ENCODE peak calls at places on chromosomes 3 and 15, in six cellular contexts. One of them, this sample, is unnamed.

GRCh38 chr3:50211930-50212329 is 6.9 kb downstream of the SLC38A3 start:
- DNase-seq in CD8-positive, alpha-beta T cell: no peak
- DNase-seq in left ventricle myocardium inferior: no peak
- DNase-seq in chondrocyte: no peak
- DNase-seq in GM13977: no peak
- DNase-seq in HepG2: no peak
- DNase-seq in this sample: no peak

GRCh38 chr3:15102256-15102655 is 3.3 kb upstream of the RBSN start:
- DNase-seq in chondrocyte: no peak
- DNase-seq in left ventricle myocardium inferior: peak
- DNase-seq in HepG2: no peak
- DNase-seq in GM13977: no peak
- DNase-seq in CD8-positive, alpha-beta T cell: no peak
- DNase-seq in this sample: no peak

GRCh38 chr3:108669211-108669610 is 79.7 kb downstream of the DZIP3 start:
- DNase-seq in chondrocyte: no peak
- DNase-seq in HepG2: no peak
- DNase-seq in left ventricle myocardium inferior: no peak
- DNase-seq in CD8-positive, alpha-beta T cell: no peak
- DNase-seq in GM13977: no peak
- DNase-seq in this sample: no peak

GRCh38 chr3:51336261-51336660 is 48.8 kb upstream of the MANF start:
- DNase-seq in CD8-positive, alpha-beta T cell: no peak
- DNase-seq in GM13977: no peak
- DNase-seq in chondrocyte: no peak
- DNase-seq in left ventricle myocardium inferior: no peak
- DNase-seq in HepG2: no peak
- DNase-seq in this sample: no peak

GRCh38 chr3:43389388-43390254 is 103.3 kb downstream of the SNRK start:
- DNase-seq in chondrocyte: no peak
- DNase-seq in HepG2: peak
- DNase-seq in CD8-positive, alpha-beta T cell: peak
- DNase-seq in left ventricle myocardium inferior: no peak
- DNase-seq in GM13977: no peak
- DNase-seq in this sample: no peak

GRCh38 chr3:196335004-196335403 is 3.2 kb downstream of the TM4SF19 start:
- DNase-seq in CD8-positive, alpha-beta T cell: no peak
- DNase-seq in GM13977: no peak
- DNase-seq in chondrocyte: no peak
- DNase-seq in left ventricle myocardium inferior: no peak
- DNase-seq in HepG2: no peak
- DNase-seq in this sample: no peak

GRCh38 chr3:186871403-186871924 is 29.0 kb downstream of the ADIPOQ start:
- DNase-seq in HepG2: no peak
- DNase-seq in chondrocyte: no peak
- DNase-seq in GM13977: no peak
- DNase-seq in left ventricle myocardium inferior: no peak
- DNase-seq in CD8-positive, alpha-beta T cell: no peak
- DNase-seq in this sample: no peak

GRCh38 chr3:187228740-187229139 is 31.5 kb downstream of the RTP1 start:
- DNase-seq in HepG2: no peak
- DNase-seq in left ventricle myocardium inferior: no peak
- DNase-seq in chondrocyte: no peak
- DNase-seq in CD8-positive, alpha-beta T cell: no peak
- DNase-seq in GM13977: no peak
- DNase-seq in this sample: no peak

GRCh38 chr3:139302084-139302800 is 41.6 kb upstream of the MRPS22 start:
- DNase-seq in GM13977: no peak
- DNase-seq in CD8-positive, alpha-beta T cell: no peak
- DNase-seq in chondrocyte: no peak
- DNase-seq in left ventricle myocardium inferior: peak
- DNase-seq in HepG2: peak
- DNase-seq in this sample: no peak

GRCh38 chr15:26970712-26971210 is at the start of gene GABRG3:
- DNase-seq in left ventricle myocardium inferior: no peak
- DNase-seq in HepG2: no peak
- DNase-seq in chondrocyte: no peak
- DNase-seq in GM13977: no peak
- DNase-seq in CD8-positive, alpha-beta T cell: no peak
- DNase-seq in this sample: peak

GRCh38 chr3:52886049-52886730 is 11.2 kb downstream of the STIMATE start:
- DNase-seq in chondrocyte: no peak
- DNase-seq in GM13977: no peak
- DNase-seq in CD8-positive, alpha-beta T cell: no peak
- DNase-seq in HepG2: no peak
- DNase-seq in left ventricle myocardium inferior: no peak
- DNase-seq in this sample: no peak

GRCh38 chr3:173238091-173238490 is 97.1 kb upstream of the SPATA16 start:
- DNase-seq in chondrocyte: no peak
- DNase-seq in HepG2: no peak
- DNase-seq in CD8-positive, alpha-beta T cell: no peak
- DNase-seq in left ventricle myocardium inferior: no peak
- DNase-seq in GM13977: no peak
- DNase-seq in this sample: no peak

GRCh38 chr3:46110701-46111493 is 83.6 kb upstream of the XCR1 start:
- DNase-seq in CD8-positive, alpha-beta T cell: no peak
- DNase-seq in left ventricle myocardium inferior: no peak
- DNase-seq in HepG2: no peak
- DNase-seq in GM13977: no peak
- DNase-seq in chondrocyte: no peak
- DNase-seq in this sample: no peak

GRCh38 chr15:80636675-80637074 is 58.4 kb upstream of the ABHD17C start:
- DNase-seq in CD8-positive, alpha-beta T cell: no peak
- DNase-seq in GM13977: no peak
- DNase-seq in left ventricle myocardium inferior: no peak
- DNase-seq in HepG2: peak
- DNase-seq in chondrocyte: no peak
- DNase-seq in this sample: no peak

GRCh38 chr15:89514596-89515406 is 18.4 kb upstream of the RHCG start:
- DNase-seq in chondrocyte: no peak
- DNase-seq in HepG2: no peak
- DNase-seq in CD8-positive, alpha-beta T cell: no peak
- DNase-seq in left ventricle myocardium inferior: no peak
- DNase-seq in GM13977: no peak
- DNase-seq in this sample: no peak
- TF ChIP-seq CTCF in chondrocyte: no peak
- TF ChIP-seq CTCF in HepG2: no peak
- TF ChIP-seq CTCF in CD8-positive, alpha-beta T cell: no peak
- TF ChIP-seq CTCF in left ventricle myocardium inferior: no peak
- TF ChIP-seq CTCF in GM13977: no peak
- TF ChIP-seq CTCF in this sample: no peak

DNA sequence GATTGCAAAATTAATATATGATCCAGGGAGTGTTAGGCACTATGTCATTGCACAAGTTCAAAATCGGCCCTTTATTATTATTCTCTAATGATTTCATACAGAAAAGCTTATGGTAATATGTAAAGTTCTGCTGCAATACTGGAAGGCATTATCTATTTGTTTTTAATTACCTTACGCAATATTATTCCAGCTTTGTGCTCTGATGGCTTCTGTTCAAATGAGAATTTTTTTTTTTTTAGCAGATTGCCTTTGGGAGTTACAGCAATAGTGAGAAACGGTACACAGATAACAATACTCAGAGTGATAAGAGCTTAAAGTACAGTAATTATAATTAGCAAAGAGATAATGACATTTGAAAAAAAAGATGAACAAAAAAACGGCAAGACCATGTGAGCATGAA is 602.2 kb upstream of the ALCAM start:
- DNase-seq in chondrocyte: no peak
- DNase-seq in GM13977: no peak
- DNase-seq in left ventricle myocardium inferior: no peak
- DNase-seq in HepG2: no peak
- DNase-seq in CD8-positive, alpha-beta T cell: no peak
- DNase-seq in this sample: no peak
- TF ChIP-seq CTCF in chondrocyte: no peak
- TF ChIP-seq CTCF in GM13977: no peak
- TF ChIP-seq CTCF in left ventricle myocardium inferior: no peak
- TF ChIP-seq CTCF in HepG2: no peak
- TF ChIP-seq CTCF in CD8-positive, alpha-beta T cell: no peak
- TF ChIP-seq CTCF in this sample: no peak

DNA sequence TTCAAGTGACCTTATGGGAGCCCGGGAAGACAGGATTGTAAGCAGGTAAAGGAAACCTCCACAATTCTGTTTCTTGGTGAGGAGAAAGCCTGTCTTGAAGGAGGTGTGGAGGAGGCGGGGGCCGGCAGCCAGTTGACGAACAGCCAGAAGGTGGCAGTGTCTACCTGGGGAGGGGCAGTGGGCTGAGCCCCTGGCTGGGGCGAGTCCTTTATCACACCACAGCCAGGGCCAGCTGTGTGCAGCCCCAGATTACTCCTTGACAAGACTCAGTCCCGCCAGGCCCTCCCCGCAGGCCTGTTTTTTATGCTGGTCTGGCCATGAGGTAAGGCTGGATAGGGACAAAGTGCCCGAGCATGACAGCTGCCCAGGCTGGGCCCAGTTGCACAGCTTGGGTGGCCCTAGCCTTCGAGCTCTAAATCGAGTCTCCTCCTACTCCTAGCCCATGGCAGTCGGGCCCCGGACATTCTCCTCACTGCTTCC is 40.9 kb upstream of the IDH2 start:
- DNase-seq in HepG2: no peak
- DNase-seq in left ventricle myocardium inferior: peak
- DNase-seq in GM13977: peak
- DNase-seq in chondrocyte: no peak
- DNase-seq in CD8-positive, alpha-beta T cell: peak
- DNase-seq in this sample: peak
- TF ChIP-seq CTCF in HepG2: peak
- TF ChIP-seq CTCF in left ventricle myocardium inferior: peak
- TF ChIP-seq CTCF in GM13977: peak
- TF ChIP-seq CTCF in chondrocyte: peak
- TF ChIP-seq CTCF in CD8-positive, alpha-beta T cell: peak
- TF ChIP-seq CTCF in this sample: peak

GRCh38 chr15:58510715-58511465 is 79.1 kb downstream of the LIPC start:
- DNase-seq in GM13977: no peak
- DNase-seq in chondrocyte: no peak
- DNase-seq in left ventricle myocardium inferior: no peak
- DNase-seq in HepG2: no peak
- DNase-seq in CD8-positive, alpha-beta T cell: no peak
- DNase-seq in this sample: no peak
- TF ChIP-seq CTCF in GM13977: no peak
- TF ChIP-seq CTCF in chondrocyte: no peak
- TF ChIP-seq CTCF in left ventricle myocardium inferior: no peak
- TF ChIP-seq CTCF in HepG2: no peak
- TF ChIP-seq CTCF in CD8-positive, alpha-beta T cell: no peak
- TF ChIP-seq CTCF in this sample: no peak

GRCh38 chr3:157071744-157072525 is 88.0 kb downstream of the CCNL1 start:
- DNase-seq in HepG2: no peak
- DNase-seq in GM13977: no peak
- DNase-seq in left ventricle myocardium inferior: no peak
- DNase-seq in CD8-positive, alpha-beta T cell: no peak
- DNase-seq in chondrocyte: no peak
- DNase-seq in this sample: no peak

GRCh38 chr3:157075693-157076420 is 84.1 kb downstream of the CCNL1 start:
- DNase-seq in GM13977: no peak
- DNase-seq in left ventricle myocardium inferior: no peak
- DNase-seq in chondrocyte: no peak
- DNase-seq in HepG2: no peak
- DNase-seq in CD8-positive, alpha-beta T cell: no peak
- DNase-seq in this sample: no peak

GRCh38 chr3:157070600-157070999 is 89.3 kb downstream of the CCNL1 start:
- DNase-seq in chondrocyte: no peak
- DNase-seq in GM13977: no peak
- DNase-seq in HepG2: no peak
- DNase-seq in left ventricle myocardium inferior: no peak
- DNase-seq in CD8-positive, alpha-beta T cell: no peak
- DNase-seq in this sample: no peak

GRCh38 chr3:157074490-157074889 is 85.5 kb downstream of the CCNL1 start:
- DNase-seq in left ventricle myocardium inferior: no peak
- DNase-seq in GM13977: no peak
- DNase-seq in CD8-positive, alpha-beta T cell: no peak
- DNase-seq in chondrocyte: no peak
- DNase-seq in HepG2: no peak
- DNase-seq in this sample: no peak

DNA sequence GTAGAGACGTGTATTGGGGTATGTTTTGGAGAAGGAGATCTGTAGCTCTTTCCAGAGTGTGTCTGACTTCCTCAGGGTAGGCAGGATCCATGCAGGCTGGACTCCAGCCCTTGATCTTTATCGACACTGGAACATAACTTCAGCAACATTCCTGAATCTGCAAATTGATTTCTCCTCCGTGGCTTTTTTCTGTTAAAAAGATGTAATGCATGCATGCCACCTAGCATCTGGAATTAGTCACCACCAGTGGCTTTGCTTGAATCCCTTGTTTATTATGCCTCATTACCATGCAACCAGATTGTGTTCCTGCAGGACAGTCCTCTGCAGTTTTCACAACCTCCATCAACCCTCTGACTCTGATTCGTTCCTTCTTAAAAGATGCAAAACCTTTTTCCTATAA is 86.1 kb downstream of the CCNL1 start:
- DNase-seq in left ventricle myocardium inferior: no peak
- DNase-seq in GM13977: no peak
- DNase-seq in chondrocyte: no peak
- DNase-seq in HepG2: no peak
- DNase-seq in CD8-positive, alpha-beta T cell: no peak
- DNase-seq in this sample: no peak
- TF ChIP-seq CTCF in left ventricle myocardium inferior: no peak
- TF ChIP-seq CTCF in GM13977: no peak
- TF ChIP-seq CTCF in chondrocyte: peak
- TF ChIP-seq CTCF in HepG2: no peak
- TF ChIP-seq CTCF in CD8-positive, alpha-beta T cell: no peak
- TF ChIP-seq CTCF in this sample: no peak

This sample was measured in neural crest cell.